ENCODE peak calls at places on chromosomes 7 and 10, in seven cellular contexts. P, K, G, L, S, A and D are unnamed samples.

GRCh38 chr7:48285365-48285764 is 114.1 kb downstream of the ABCA13 start:
- DNase-seq in P (no peak), K (no peak), G (no peak), L (no peak), S (no peak), A (no peak), D (no peak)

GRCh38 chr10:72342911-72343310 is 11.8 kb downstream of the DNAJB12 start:
- DNase-seq in P (no peak), K (no peak), G (no peak), L (no peak), S (no peak), A (no peak), D (no peak)

GRCh38 chr10:1295756-1296480 is 239.7 kb downstream of the WDR37 start:
- DNase-seq in P (no peak), K (no peak), G (no peak), L (no peak), S (no peak), A (no peak), D (peak; percentile 83)

GRCh38 chr7:24764972-24765744 is 7.9 kb upstream of the GSDME start:
- DNase-seq in P (no peak), K (no peak), G (no peak), L (peak; percentile 61), S (no peak), A (no peak), D (peak; percentile 8)

GRCh38 chr10:79137826-79138225 is 69.1 kb downstream of the ZMIZ1 start:
- DNase-seq in P (no peak), K (no peak), G (no peak), L (no peak), S (no peak), A (peak; percentile 26), D (no peak)

GRCh38 chr7:155729847-155730246 is 82.4 kb downstream of the SHH start:
- DNase-seq in P (no peak), K (no peak), G (no peak), L (no peak), S (no peak), A (no peak), D (peak; percentile 25)

GRCh38 chr7:142689439-142690168 is 59.7 kb upstream of the PRSS1 start:
- DNase-seq in P (no peak), K (no peak), G (no peak), L (no peak), S (no peak), A (no peak), D (no peak)

GRCh38 chr7:17055596-17055995 is 173.8 kb upstream of the AGR3 start:
- DNase-seq in P (no peak), K (no peak), G (no peak), L (no peak), S (no peak), A (no peak), D (no peak)

GRCh38 chr10:85950921-85951320 is 415.7 kb downstream of the GRID1 start:
- DNase-seq in P (no peak), K (no peak), G (no peak), L (no peak), S (no peak), A (no peak), D (no peak)

GRCh38 chr7:142969183-142969582 is 7.0 kb upstream of the KEL start:
- DNase-seq in P (no peak), K (no peak), G (no peak), L (no peak), S (no peak), A (no peak), D (no peak)

GRCh38 chr10:118629211-118629610 is 33.8 kb upstream of the PRLHR start:
- DNase-seq in P (no peak), K (no peak), G (no peak), L (no peak), S (no peak), A (no peak), D (no peak)

GRCh38 chr10:87931836-87932230 is 68.4 kb downstream of the PTEN start:
- DNase-seq in P (peak; percentile 24), K (no peak), G (no peak), L (no peak), S (no peak), A (no peak), D (no peak)

GRCh38 chr10:55630491-55631056 is 730.5 kb downstream of the ZWINT start:
- DNase-seq in P (no peak), K (no peak), G (no peak), L (peak; percentile 44), S (no peak), A (no peak), D (no peak)

GRCh38 chr10:119441151-119441821 is 101.2 kb downstream of the RGS10 start:
- DNase-seq in P (no peak), K (no peak), G (no peak), L (no peak), S (no peak), A (no peak), D (no peak)

GRCh38 chr10:49426490-49427360 is 30.8 kb upstream of the DRGX start:
- DNase-seq in P (no peak), K (no peak), G (no peak), L (no peak), S (no peak), A (no peak), D (no peak)

GRCh38 chr7:26515462-26515861 is 223.8 kb downstream of the SNX10 start:
- DNase-seq in P (peak; percentile 56), K (no peak), G (no peak), L (peak; percentile 52), S (no peak), A (no peak), D (no peak)

GRCh38 chr10:70515035-70515702 is 36.6 kb downstream of the PALD1 start:
- DNase-seq in P (no peak), K (no peak), G (no peak), L (no peak), S (no peak), A (no peak), D (no peak)

GRCh38 chr7:131300572-131301466 is 26.9 kb upstream of the MKLN1 start:
- DNase-seq in P (no peak), K (no peak), G (no peak), L (no peak), S (no peak), A (no peak), D (no peak)

GRCh38 chr10:69389827-69390490 is 26.8 kb downstream of the TACR2 start:
- DNase-seq in P (no peak), K (no peak), G (peak; percentile 65), L (no peak), S (no peak), A (no peak), D (peak; percentile 52)

GRCh38 chr10:72334196-72334831 is 20.4 kb downstream of the DNAJB12 start:
- DNase-seq in P (no peak), K (no peak), G (no peak), L (peak; percentile 77), S (no peak), A (no peak), D (no peak)

GRCh38 chr7:90119178-90119971 is 34.9 kb upstream of the STEAP1 start:
- DNase-seq in P (no peak), K (no peak), G (no peak), L (peak; percentile 73), S (no peak), A (no peak), D (no peak)

GRCh38 chr7:28389504-28390385 is 22.6 kb upstream of the CREB5 start:
- DNase-seq in P (peak; percentile 49), K (no peak), G (peak; percentile 39), L (peak; percentile 44), S (peak; percentile 29), A (no peak), D (no peak)

GRCh38 chr10:131748831-131749766 is 151.7 kb upstream of the PPP2R2D start:
- DNase-seq in P (no peak), K (no peak), G (no peak), L (no peak), S (peak; percentile 58), A (no peak), D (no peak)

GRCh38 chr7:25906760-25907159 is 245.2 kb upstream of the NFE2L3 start:
- DNase-seq in P (no peak), K (no peak), G (no peak), L (no peak), S (no peak), A (no peak), D (no peak)

GRCh38 chr10:123428302-123428701 is 237.9 kb upstream of the GPR26 start:
- DNase-seq in P (no peak), K (no peak), G (no peak), L (no peak), S (peak; percentile 40), A (no peak), D (no peak)

GRCh38 chr7:7352845-7353244 is 170.5 kb downstream of the C1GALT1 start:
- DNase-seq in P (no peak), K (peak; percentile 53), G (no peak), L (no peak), S (peak; percentile 12), A (no peak), D (peak; percentile 62)

GRCh38 chr10:557792-558328 is 131.6 kb downstream of the DIP2C start:
- DNase-seq in P (peak; percentile 3), K (no peak), G (no peak), L (peak; percentile 61), S (no peak), A (no peak), D (no peak)

GRCh38 chr7:1537631-1538412 is 7.3 kb downstream of the MAFK start:
- DNase-seq in P (no peak), K (no peak), G (peak; percentile 92), L (peak; percentile 100), S (no peak), A (no peak), D (no peak)

GRCh38 chr10:33241351-33241750 is 93.1 kb downstream of the NRP1 start:
- DNase-seq in P (no peak), K (no peak), G (no peak), L (no peak), S (no peak), A (no peak), D (no peak)

DNA sequence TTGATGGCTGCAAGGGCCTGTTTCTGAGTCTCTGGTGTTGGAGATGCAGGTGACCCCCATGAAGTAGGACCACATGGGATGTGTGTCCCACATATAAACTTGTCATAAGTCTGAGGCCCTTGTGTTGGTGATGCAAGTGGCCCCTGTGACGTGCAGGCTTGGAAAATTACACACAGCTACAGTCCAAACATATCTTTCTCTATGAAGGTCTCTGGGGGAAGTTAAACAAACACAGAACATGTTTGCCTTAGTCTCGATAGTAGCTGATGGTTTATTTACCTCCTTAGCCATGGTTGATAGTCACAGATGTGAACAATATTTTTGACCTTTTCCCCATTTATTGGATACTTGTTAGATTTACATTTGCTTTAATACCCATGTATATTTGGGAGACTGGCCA is 64.7 kb downstream of the ADCY1 start:
- DNase-seq in P (no peak), K (no peak), G (no peak), L (no peak), S (peak; percentile 58), A (no peak), D (no peak)
- TF ChIP-seq JUND in P (no peak), K (no peak), G (no peak), L (no peak), S (no peak), A (no peak), D (no peak)

GRCh38 chr7:49789736-49790135 is 16.3 kb downstream of the VWC2 start:
- DNase-seq in P (no peak), K (no peak), G (no peak), L (no peak), S (no peak), A (no peak), D (no peak)
- TF ChIP-seq JUND in P (no peak), K (no peak), G (no peak), L (no peak), S (no peak), A (no peak), D (no peak)

GRCh38 chr10:126504051-126504760 is 115.9 kb upstream of the ADAM12 start:
- DNase-seq in P (peak; percentile 68), K (no peak), G (peak; percentile 5), L (peak; percentile 83), S (peak; percentile 59), A (no peak), D (peak; percentile 80)
- TF ChIP-seq JUND in P (no peak), K (no peak), G (no peak), L (no peak), S (no peak), A (no peak), D (no peak)

GRCh38 chr10:124648738-124649137 is 95.4 kb downstream of the FAM53B start:
- DNase-seq in P (no peak), K (no peak), G (peak; percentile 60), L (peak; percentile 94), S (no peak), A (peak; percentile 33), D (no peak)
- TF ChIP-seq JUND in P (no peak), K (no peak), G (peak; percentile 28), L (no peak), S (no peak), A (no peak), D (no peak)